ENCODE peak calls at places on chromosome 17, in four cellular contexts. K is natural killer cell, C is kidney tubule cell, P is HFF-Myc. M is an unnamed sample.

GRCh38 chr17:51188321-51188853 is 22.2 kb downstream of the NME2 start:
- DNase-seq in K (no peak), C (no peak), P (no peak), M (no peak)

GRCh38 chr17:15649861-15650391 is 30.4 kb upstream of the FBXW10B start:
- DNase-seq in K (no peak), C (peak), P (no peak), M (no peak)

GRCh38 chr17:37276475-37276874 is 99.3 kb upstream of the C17orf78 start:
- DNase-seq in P (no peak), K (no peak), C (peak), M (no peak)

GRCh38 chr17:10130263-10130662 is 68.1 kb downstream of the GAS7 start:
- DNase-seq in P (no peak), C (no peak), K (no peak), M (no peak)

GRCh38 chr17:3865166-3865565 is 19.1 kb upstream of the NCBP3 start:
- DNase-seq in P (no peak), K (no peak), C (peak), M (no peak)

GRCh38 chr17:34798581-34798980 is 162.7 kb downstream of the CCT6B start:
- DNase-seq in K (no peak), P (no peak), C (no peak), M (no peak)

GRCh38 chr17:57915532-57915931 is 39.7 kb downstream of the CUEDC1 start:
- DNase-seq in C (no peak), P (no peak), K (no peak), M (no peak)

GRCh38 chr17:58336456-58337094 is 8.0 kb upstream of the TSPOAP1 start:
- DNase-seq in K (no peak), C (no peak), P (peak), M (no peak)

GRCh38 chr17:19386974-19387920 is at the start of gene MFAP4:
- DNase-seq in C (no peak), K (no peak), P (peak), M (peak)